ENCODE peak calls at places on chromosomes 13 and 19, in seven cellular contexts. Q, Z, R, T, W, I and M are unnamed samples. For H3K4me1 and H3K27me3, the result is how much of the 10 kb centered on the place peaks cover.

GRCh38 chr13:44163108-44163507 is 210.5 kb upstream of the SERP2 start:
- DNase-seq in Q (no peak), Z (no peak), R (no peak), T (no peak), W (no peak), I (no peak), M (no peak)

GRCh38 chr19:42850981-42851717 is 28.4 kb downstream of the PSG1 start:
- DNase-seq in Q (no peak), Z (no peak), R (peak), T (no peak), W (no peak), I (peak), M (peak)

GRCh38 chr19:15900504-15900903 is 2.6 kb upstream of the CYP4F2 start:
- DNase-seq in Q (no peak), Z (no peak), R (no peak), T (no peak), W (no peak), I (no peak), M (no peak)

GRCh38 chr13:59951011-59951410 is 212.7 kb downstream of the DIAPH3 start:
- DNase-seq in Q (no peak), Z (no peak), R (no peak), T (no peak), W (no peak), I (no peak), M (no peak)

GRCh38 chr19:10120538-10121198 is 969 bp upstream of the EIF3G start:
- DNase-seq in Q (peak), Z (no peak), R (no peak), T (no peak), W (no peak), I (peak), M (peak)

GRCh38 chr19:3365447-3366103 is 808 bp upstream of the NFIC start:
- DNase-seq in Q (no peak), Z (peak), R (no peak), T (peak), W (no peak), I (peak), M (no peak)

GRCh38 chr19:2627855-2628254 is 74.6 kb downstream of the GNG7 start:
- DNase-seq in Q (no peak), Z (no peak), R (no peak), T (no peak), W (no peak), I (peak), M (no peak)

GRCh38 chr13:113669231-113669870 is 2.3 kb downstream of the GRK1 start:
- DNase-seq in Q (no peak), Z (peak), R (no peak), T (no peak), W (no peak), I (no peak), M (peak)

GRCh38 chr19:32232449-32232848 is 113.0 kb upstream of the ZNF507 start:
- DNase-seq in Q (no peak), Z (no peak), R (no peak), T (no peak), W (no peak), I (no peak), M (peak)

GRCh38 chr13:64912141-64912540 is 2318.0 kb downstream of the PCDH9 start:
- DNase-seq in Q (peak), Z (no peak), R (no peak), T (no peak), W (no peak), I (peak), M (peak)

GRCh38 chr19:47615230-47615629 is 6.3 kb downstream of the BICRA start:
- DNase-seq in Q (no peak), Z (no peak), R (no peak), T (no peak), W (no peak), I (no peak), M (no peak)
- H3K4me1 ChIP-seq in Q (under half), Z (under half), R (under half), T (under half), W (under half), I (under half), M (half or more)

DNA sequence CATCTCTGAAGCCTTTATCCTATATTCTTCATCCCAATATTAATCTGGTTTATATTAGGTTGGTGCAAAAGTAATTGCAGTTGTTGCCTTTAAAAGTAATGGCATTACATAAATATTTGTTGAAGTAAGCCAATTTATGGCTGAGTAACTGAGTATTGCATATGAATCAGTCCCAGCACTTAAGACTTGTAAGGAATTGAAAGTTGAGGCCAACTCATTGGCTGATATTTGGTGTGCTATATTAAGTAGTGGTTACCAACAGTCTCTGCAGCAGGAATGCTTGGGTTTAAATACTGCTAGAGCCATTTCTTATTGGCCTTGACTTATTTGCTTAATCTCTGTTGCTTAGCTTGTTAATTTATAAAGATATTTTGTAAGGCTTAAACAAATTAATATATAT is 460.7 kb downstream of the GPC6 start:
- DNase-seq in Q (no peak), Z (no peak), R (no peak), T (no peak), W (no peak), I (no peak), M (no peak)
- H3K4me3 ChIP-seq in Q (no peak), Z (no peak), R (no peak), T (no peak), W (no peak), I (no peak), M (no peak)

GRCh38 chr13:32828711-32829110 is 187.5 kb upstream of the KL start:
- DNase-seq in Q (no peak), Z (no peak), R (no peak), T (no peak), W (no peak), I (no peak), M (no peak)

GRCh38 chr13:32829269-32829668 is 187.0 kb upstream of the KL start:
- DNase-seq in Q (no peak), Z (no peak), R (no peak), T (no peak), W (no peak), I (no peak), M (no peak)

GRCh38 chr13:32825481-32825880 is 190.7 kb upstream of the KL start:
- DNase-seq in Q (no peak), Z (no peak), R (no peak), T (no peak), W (no peak), I (no peak), M (no peak)

GRCh38 chr13:32829676-32830091 is 186.5 kb upstream of the KL start:
- DNase-seq in Q (no peak), Z (no peak), R (no peak), T (no peak), W (no peak), I (peak), M (no peak)

GRCh38 chr13:32830632-32831031 is 185.6 kb upstream of the KL start:
- DNase-seq in Q (no peak), Z (no peak), R (no peak), T (no peak), W (no peak), I (no peak), M (no peak)
- H3K27me3 ChIP-seq in Q (under half), Z (under half), R (under half), T (under half), W (under half), I (under half), M (under half)

GRCh38 chr13:77312311-77312710 is 14.6 kb downstream of the MYCBP2 start:
- DNase-seq in Q (no peak), Z (no peak), R (no peak), T (no peak), W (no peak), I (no peak), M (no peak)
- H3K4me1 ChIP-seq in Q (under half), Z (under half), R (half or more), T (under half), W (half or more), I (under half), M (under half)

DNA sequence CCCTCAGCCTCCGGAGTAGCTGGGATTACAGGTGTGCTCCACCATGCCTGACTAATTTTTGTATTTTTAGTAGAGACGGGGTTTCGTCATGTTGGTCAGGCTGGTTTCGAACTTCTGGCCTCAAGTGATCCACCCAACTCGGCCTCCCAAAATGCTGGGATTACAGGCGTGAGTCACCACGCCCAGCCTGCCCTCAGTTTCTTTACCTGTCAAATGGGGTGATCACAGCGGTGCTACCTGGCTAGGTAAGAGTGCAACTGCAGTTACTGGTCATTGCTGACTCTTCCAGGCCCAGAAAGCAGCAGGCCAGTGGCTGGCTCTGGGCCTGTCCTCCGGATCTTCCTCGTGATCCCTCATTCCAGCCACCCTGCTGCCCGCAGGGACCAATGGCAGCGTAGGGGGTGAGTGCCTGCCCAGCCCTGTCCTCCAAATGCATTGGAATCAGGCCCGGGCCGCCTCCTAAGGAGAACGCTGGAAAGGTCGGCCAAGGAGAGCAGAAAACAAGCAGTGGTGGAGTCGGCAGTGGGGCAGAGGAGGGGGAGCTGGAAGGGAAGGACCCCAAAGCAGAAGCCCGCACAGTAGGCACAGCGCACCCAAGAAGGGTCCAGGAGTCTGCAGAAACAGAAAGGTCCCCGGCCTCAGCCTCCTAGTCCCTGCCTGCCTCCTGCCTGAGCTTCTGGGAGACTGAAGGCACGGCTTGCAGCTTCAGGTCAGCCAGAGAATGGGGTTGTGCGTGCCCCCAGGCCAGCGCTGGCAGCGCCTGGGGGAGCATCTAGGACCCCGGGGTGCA is 1.8 kb upstream of the SLC27A1 start:
- DNase-seq in Q (no peak), Z (no peak), R (no peak), T (peak), W (no peak), I (peak), M (no peak)
- H3K4me3 ChIP-seq in Q (no peak), Z (peak), R (peak), T (no peak), W (no peak), I (peak), M (no peak)

GRCh38 chr19:50694815-50695145 is 24.8 kb downstream of the SHANK1 start:
- DNase-seq in Q (no peak), Z (peak), R (no peak), T (no peak), W (no peak), I (no peak), M (no peak)
- H3K27me3 ChIP-seq in Q (under half), Z (under half), R (under half), T (under half), W (under half), I (under half), M (under half)

GRCh38 chr13:46643165-46643777 is 90.3 kb downstream of the LRCH1 start:
- DNase-seq in Q (no peak), Z (no peak), R (no peak), T (no peak), W (no peak), I (no peak), M (no peak)

GRCh38 chr13:46641274-46642081 is 88.5 kb downstream of the LRCH1 start:
- DNase-seq in Q (peak), Z (peak), R (no peak), T (no peak), W (no peak), I (no peak), M (peak)

GRCh38 chr13:46640843-46641242 is 87.9 kb downstream of the LRCH1 start:
- DNase-seq in Q (peak), Z (no peak), R (no peak), T (no peak), W (no peak), I (peak), M (peak)

GRCh38 chr13:46639033-46639981 is 86.3 kb downstream of the LRCH1 start:
- DNase-seq in Q (no peak), Z (no peak), R (no peak), T (no peak), W (no peak), I (no peak), M (no peak)

GRCh38 chr13:46642254-46642653 is 89.3 kb downstream of the LRCH1 start:
- DNase-seq in Q (no peak), Z (no peak), R (no peak), T (no peak), W (no peak), I (no peak), M (no peak)
- H3K4me1 ChIP-seq in Q (under half), Z (half or more), R (half or more), T (under half), W (under half), I (under half), M (under half)